ENCODE peak calls at places on chromosomes 12 and 14, in six cellular contexts. D, L, V, T, K and N are unnamed samples.
A peak's percentile ranks its signal among the peaks of the same experiment; 100 is the strongest.

GRCh38 chr12:48069253-48069652 is 36.6 kb downstream of the SENP1 start:
- DNase-seq in T (no peak), K (no peak), V (no peak), L (no peak), D (no peak), N (no peak)

GRCh38 chr12:124774462-124775167 is 89.0 kb downstream of the SCARB1 start:
- DNase-seq in D (no peak), V (no peak), T (no peak), L (peak; percentile 100), K (no peak), N (no peak)

GRCh38 chr14:29321646-29322045 is 555.1 kb downstream of the FOXG1 start:
- DNase-seq in V (no peak), L (no peak), T (no peak), D (no peak), K (no peak), N (no peak)

GRCh38 chr12:79255326-79255725 is 390.8 kb downstream of the SYT1 start:
- DNase-seq in V (no peak), K (no peak), L (no peak), D (no peak), T (no peak), N (no peak)

GRCh38 chr12:108193922-108194321 is 64.8 kb downstream of the WSCD2 start:
- DNase-seq in V (peak; percentile 66), T (peak; percentile 74), L (no peak), D (peak; percentile 65), K (no peak), N (peak; percentile 69)

GRCh38 chr14:64509036-64509435 is 4.5 kb downstream of the ZBTB1 start:
- DNase-seq in D (no peak), V (no peak), K (no peak), T (peak; percentile 53), L (no peak), N (no peak)

GRCh38 chr14:35122696-35123387 is 490 bp downstream of the PRORP start:
- DNase-seq in L (no peak), D (peak; percentile 55), T (peak; percentile 58), V (no peak), K (no peak), N (peak; percentile 10)

GRCh38 chr12:103758310-103759089 is 82.5 kb downstream of the NT5DC3 start:
- DNase-seq in L (no peak), V (no peak), T (peak; percentile 51), D (no peak), K (no peak), N (no peak)

DNA sequence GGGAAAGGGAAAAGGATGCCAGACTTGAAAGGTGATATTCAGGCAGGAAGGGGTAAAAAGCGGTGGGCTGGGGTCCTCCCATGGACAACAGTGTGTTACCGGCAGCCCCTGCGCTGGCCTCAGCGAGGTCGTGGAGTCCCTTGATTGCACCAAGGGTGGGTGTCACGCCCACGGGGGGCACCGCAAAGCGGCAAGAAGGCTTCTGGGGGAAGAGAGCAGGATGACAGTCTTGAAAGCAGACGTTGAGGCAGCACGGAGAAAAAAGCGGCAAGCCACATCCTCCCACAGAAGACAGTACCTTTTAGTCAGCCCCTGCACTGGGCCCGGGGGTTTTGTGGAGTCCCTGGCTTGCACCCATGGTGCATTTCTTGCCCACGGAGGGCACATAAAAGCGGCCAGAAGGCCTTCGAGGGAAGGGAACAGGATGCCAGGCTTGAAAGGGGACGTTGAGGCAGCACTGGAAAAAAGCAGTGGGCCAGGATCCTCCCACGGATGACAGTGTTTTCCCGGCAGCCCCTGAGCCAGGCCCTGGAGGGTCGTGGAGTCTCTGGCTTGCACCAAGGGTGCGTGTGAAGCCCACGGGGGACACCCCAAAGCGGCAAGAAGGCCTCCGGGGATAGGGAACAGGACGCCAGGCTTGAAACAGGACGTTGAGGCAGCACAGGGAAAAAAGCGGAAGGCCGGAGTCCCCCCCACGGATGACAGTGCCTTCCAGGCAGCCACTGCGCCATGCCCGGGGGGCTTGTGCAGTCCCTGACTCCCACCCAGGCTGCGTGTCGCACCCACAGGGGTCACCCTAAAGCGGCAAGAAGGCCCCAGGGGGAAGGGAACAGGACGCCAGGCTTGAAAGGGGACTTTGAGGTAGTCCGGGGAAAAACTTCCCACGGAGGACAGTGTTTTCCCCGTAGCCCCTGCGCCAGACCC is 162.2 kb upstream of the ALG10B start:
- DNase-seq in D (no peak), L (no peak), V (no peak), K (no peak), T (no peak), N (no peak)
- TF ChIP-seq REST in D (no peak), L (no peak), V (no peak), K (no peak), T (no peak), N (no peak)

GRCh38 chr12:6644257-6644596 is 3.0 kb downstream of the ACRBP start:
- DNase-seq in T (no peak), D (no peak), V (no peak), L (no peak), K (no peak), N (peak; percentile 11)
- TF ChIP-seq REST in T (no peak), D (no peak), V (no peak), L (no peak), K (no peak), N (no peak)

DNA sequence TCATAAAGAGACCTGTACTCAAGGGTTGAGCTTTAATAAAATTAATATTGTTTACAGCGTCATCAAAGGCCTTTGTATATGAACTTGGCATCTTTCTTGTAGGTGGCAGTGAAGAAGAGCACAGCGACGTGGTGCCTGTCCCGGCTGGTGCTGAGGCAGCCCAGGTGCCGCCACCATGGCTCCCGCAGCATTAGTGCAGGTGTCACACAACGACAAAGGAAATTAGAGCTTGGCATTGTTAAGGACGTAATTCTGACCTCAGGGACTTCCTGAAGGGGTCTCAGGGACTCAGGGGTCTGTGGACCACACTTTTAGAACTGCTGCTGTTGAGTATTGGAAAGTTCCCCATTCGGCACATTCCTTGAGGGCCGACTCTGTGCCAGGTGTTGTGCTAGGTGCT is 24.1 kb downstream of the EML1 start:
- DNase-seq in D (no peak), T (no peak), K (no peak), L (no peak), V (no peak), N (no peak)
- TF ChIP-seq REST in D (no peak), T (no peak), K (no peak), L (no peak), V (no peak), N (no peak)

DNA sequence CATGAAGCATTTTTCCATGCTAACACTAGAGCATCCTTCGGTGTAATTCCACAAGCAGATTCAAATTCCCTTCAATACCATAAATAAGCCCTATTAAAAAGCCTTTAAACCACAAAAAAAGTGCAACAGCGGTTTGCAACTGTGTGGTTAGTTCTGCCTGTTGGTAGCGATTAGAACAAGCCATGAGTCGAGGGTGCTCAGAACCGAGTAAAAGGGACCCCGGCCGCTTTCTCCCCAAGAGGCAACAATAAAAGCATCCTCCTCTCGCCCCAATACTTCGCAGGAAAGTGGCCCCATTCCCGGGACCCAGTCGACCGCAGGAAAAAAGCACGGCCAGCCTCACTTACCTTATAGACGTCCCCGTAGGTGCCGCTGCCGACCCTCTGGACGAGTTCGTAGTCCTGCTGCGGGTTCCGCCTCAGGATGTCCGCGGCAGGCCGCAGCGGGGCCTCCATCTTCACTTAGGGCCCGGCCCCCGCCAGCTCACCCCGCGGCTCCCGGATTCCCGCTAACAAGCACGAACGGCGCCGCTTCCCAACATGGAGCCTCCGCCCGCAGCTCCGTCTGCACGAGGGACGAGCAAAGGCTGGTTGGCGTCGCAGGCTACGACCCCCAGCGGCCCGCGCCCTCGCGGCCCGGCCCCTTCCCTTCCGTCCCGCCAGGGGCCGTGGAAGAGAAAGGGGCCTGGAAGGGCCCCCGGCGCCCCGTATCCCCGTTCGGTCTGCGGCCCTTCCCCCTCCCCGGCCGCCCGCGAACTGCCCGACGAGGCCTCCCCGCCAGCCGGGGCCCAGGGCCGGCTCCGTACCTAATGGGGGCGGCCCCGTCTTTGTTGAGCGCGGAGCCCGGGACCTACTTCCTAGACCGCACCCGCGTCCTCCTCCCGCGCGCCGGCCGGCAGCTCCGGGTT is 521 bp downstream of the MAP4K5 start:
- DNase-seq in T (peak; percentile 77), D (no peak), V (no peak), K (no peak), L (no peak), N (peak; percentile 82)
- TF ChIP-seq REST in T (no peak), D (no peak), V (no peak), K (no peak), L (no peak), N (no peak)